ENCODE peak calls at places on chromosomes 12 and 14, in six cellular contexts. Y is H1, X is HepG2, P is SK-N-SH, N is K562, B is GM12878. J is an unnamed sample.

GRCh38 chr12:121915841-121916321 is 2.5 kb upstream of the CFAP251 start:
- DNase-seq in X (no peak), P (no peak), B (no peak), Y (no peak), N (no peak), J (no peak)

GRCh38 chr14:60514378-60515243 is 5.7 kb downstream of the SIX6 start:
- DNase-seq in P (peak; percentile 90), Y (no peak), X (peak; percentile 41), N (peak; percentile 9), B (no peak), J (no peak)

GRCh38 chr12:91215940-91216454 is 33.4 kb upstream of the DCN start:
- DNase-seq in X (no peak), N (no peak), B (no peak), P (no peak), Y (no peak), J (no peak)

GRCh38 chr12:27434673-27435565 is 11.6 kb upstream of the SMCO2 start:
- DNase-seq in X (no peak), P (peak; percentile 54), N (peak; percentile 3), Y (no peak), B (no peak), J (peak; percentile 8)

GRCh38 chr12:63419119-63419518 is 249.2 kb downstream of the DPY19L2 start:
- DNase-seq in X (no peak), P (no peak), N (peak; percentile 2), Y (no peak), B (no peak), J (no peak)

GRCh38 chr12:32618115-32618514 is 61.0 kb upstream of the DNM1L start:
- DNase-seq in N (no peak), X (peak; percentile 28), Y (no peak), B (no peak), P (no peak), J (no peak)

GRCh38 chr14:56195727-56196126 is 77.5 kb downstream of the PELI2 start:
- DNase-seq in X (no peak), N (no peak), Y (no peak), B (peak; percentile 30), P (no peak), J (peak; percentile 69)

GRCh38 chr14:29085546-29085945 is 319.0 kb downstream of the FOXG1 start:
- DNase-seq in P (peak; percentile 0), X (peak; percentile 39), N (peak; percentile 1), Y (peak; percentile 5), B (no peak), J (no peak)

GRCh38 chr14:49977126-49977841 is 84.4 kb downstream of the ARF6 start:
- DNase-seq in P (no peak), B (no peak), X (no peak), Y (no peak), N (peak; percentile 35), J (no peak)

GRCh38 chr14:93941293-93941910 is 14.3 kb downstream of the FAM181A start:
- DNase-seq in X (no peak), Y (no peak), B (no peak), P (no peak), N (no peak), J (no peak)

GRCh38 chr12:71075743-71076142 is 82.1 kb downstream of the TSPAN8 start:
- DNase-seq in B (no peak), P (no peak), N (no peak), Y (no peak), X (no peak), J (no peak)

GRCh38 chr12:132559652-132560420 is 50.5 kb downstream of the LRCOL1 start:
- DNase-seq in P (peak; percentile 98), B (no peak), N (peak; percentile 81), X (peak; percentile 6), Y (no peak), J (peak; percentile 51)

GRCh38 chr12:115102450-115102849 is 418.5 kb upstream of the TBX3 start:
- DNase-seq in X (no peak), B (no peak), N (peak; percentile 23), Y (no peak), P (no peak), J (no peak)

GRCh38 chr14:35155962-35156361 is 33.6 kb downstream of the PRORP start:
- DNase-seq in X (no peak), N (no peak), P (peak; percentile 21), B (no peak), Y (no peak), J (no peak)

GRCh38 chr14:103898204-103898603 is 30.1 kb upstream of the TDRD9 start:
- DNase-seq in X (no peak), P (no peak), N (no peak), B (no peak), Y (no peak), J (no peak)

GRCh38 chr12:110287986-110288385 is 6.9 kb downstream of the ATP2A2 start:
- DNase-seq in X (no peak), N (no peak), P (no peak), Y (no peak), B (no peak), J (no peak)

GRCh38 chr12:120689397-120690082 is 2.6 kb downstream of the MLEC start:
- DNase-seq in X (peak; percentile 41), P (no peak), N (no peak), Y (no peak), B (no peak), J (no peak)

GRCh38 chr12:77999074-77999715 is 168.5 kb downstream of the NAV3 start:
- DNase-seq in P (no peak), B (no peak), N (no peak), Y (no peak), X (no peak), J (peak; percentile 51)

GRCh38 chr12:82663893-82664292 is 22.8 kb upstream of the TMTC2 start:
- DNase-seq in P (no peak), X (no peak), N (no peak), B (no peak), Y (no peak), J (no peak)
- TF ChIP-seq CTCF in P (no peak), X (no peak), N (no peak), B (no peak), Y (no peak), J (no peak)

GRCh38 chr12:93093243-93093642 is 164.1 kb upstream of the EEA1 start:
- DNase-seq in N (no peak), B (no peak), P (no peak), X (no peak), Y (no peak), J (no peak)

GRCh38 chr12:93098077-93098476 is 169.0 kb upstream of the EEA1 start:
- DNase-seq in N (peak; percentile 81), X (no peak), P (no peak), Y (no peak), B (peak; percentile 51), J (peak; percentile 80)

GRCh38 chr12:93097417-93097816 is 168.3 kb upstream of the EEA1 start:
- DNase-seq in X (no peak), N (no peak), Y (no peak), B (no peak), P (no peak), J (no peak)

GRCh38 chr12:93092559-93092945 is 163.5 kb upstream of the EEA1 start:
- DNase-seq in Y (no peak), X (no peak), B (no peak), N (no peak), P (no peak), J (no peak)

GRCh38 chr12:93094988-93095737 is 166.1 kb upstream of the EEA1 start:
- DNase-seq in N (no peak), P (no peak), Y (no peak), B (peak; percentile 70), X (no peak), J (peak; percentile 41)
- TF ChIP-seq GABPA in N (no peak), P (no peak), Y (no peak), B (peak; percentile 66), X (no peak), J (no peak)

DNA sequence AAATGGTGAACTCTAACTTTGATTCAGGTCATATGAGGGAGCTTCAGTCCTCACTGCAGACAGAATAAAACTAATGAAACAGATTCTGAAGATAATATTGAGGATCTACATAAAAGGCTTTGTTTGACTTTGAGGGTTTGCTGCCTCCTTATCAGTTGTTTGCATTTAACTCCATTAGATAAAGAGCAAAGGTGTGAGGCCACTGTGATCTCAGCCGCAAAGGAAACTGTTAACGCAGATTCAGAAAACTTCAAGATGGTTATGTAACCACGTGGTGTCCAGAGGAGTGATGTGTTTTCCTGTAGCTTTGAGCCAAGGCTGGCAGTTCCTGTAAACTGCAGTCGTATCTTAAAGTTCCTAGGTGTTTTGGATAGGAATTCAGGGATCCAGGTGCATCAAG is 67.8 kb downstream of the METTL25 start:
- DNase-seq in B (no peak), P (no peak), N (no peak), Y (no peak), X (no peak), J (no peak)
- H3K4me3 ChIP-seq in B (no peak overlapping the region), P (no peak overlapping the region), N (no peak overlapping the region), Y (no peak overlapping the region), X (no peak overlapping the region), J (no peak overlapping the region)

GRCh38 chr14:71554959-71555612 is 377.1 kb upstream of the RGS6 start:
- DNase-seq in B (peak; percentile 48), N (no peak), P (no peak), Y (no peak), X (no peak), J (no peak)

GRCh38 chr14:71551291-71551955 is 380.8 kb upstream of the RGS6 start:
- DNase-seq in N (no peak), Y (no peak), B (no peak), X (no peak), P (no peak), J (no peak)

GRCh38 chr14:71554323-71554722 is 377.9 kb upstream of the RGS6 start:
- DNase-seq in X (no peak), P (no peak), Y (no peak), N (no peak), B (peak; percentile 82), J (no peak)

GRCh38 chr14:71553779-71554178 is 378.4 kb upstream of the RGS6 start:
- DNase-seq in Y (no peak), X (peak; percentile 29), N (no peak), P (no peak), B (no peak), J (no peak)

GRCh38 chr14:71552809-71553208 is 379.4 kb upstream of the RGS6 start:
- DNase-seq in X (no peak), N (no peak), B (no peak), P (no peak), Y (no peak), J (no peak)
- TF ChIP-seq CTCF in X (no peak), N (no peak), B (no peak), P (no peak), Y (peak; percentile 48), J (no peak)

DNA sequence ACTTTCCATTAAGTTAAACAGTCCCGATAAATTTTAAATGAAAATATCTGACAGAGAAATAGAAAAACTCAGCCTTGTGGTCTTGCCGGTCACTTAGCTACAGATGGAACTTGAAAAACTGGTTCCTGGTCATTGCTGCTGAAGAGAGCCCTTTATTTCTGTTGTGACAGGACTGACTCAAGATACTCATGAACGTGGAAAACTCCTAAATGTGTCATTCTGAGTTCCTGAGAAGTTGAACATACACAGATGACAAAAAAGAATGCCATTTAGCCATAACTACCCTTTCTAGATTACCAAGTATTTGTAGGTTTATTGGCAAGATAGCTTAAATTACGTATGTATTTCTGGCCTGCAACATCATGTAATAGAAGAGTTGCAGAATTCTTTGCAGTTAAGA is 134.2 kb downstream of the HMGA2 start:
- DNase-seq in Y (no peak), P (no peak), B (no peak), X (no peak), N (no peak), J (no peak)
- TF ChIP-seq GABPA in Y (no peak), P (no peak), B (no peak), X (no peak), N (no peak), J (no peak)

GRCh38 chr14:101563654-101564443 is 2.6 kb downstream of the DIO3 start:
- DNase-seq in N (no peak), X (no peak), B (no peak), Y (no peak), P (peak; percentile 61), J (no peak)
- H3K4me3 ChIP-seq in N (no peak overlapping the region), X (no peak overlapping the region), B (no peak overlapping the region), Y (peak overlapping the region; percentile 37), P (no peak overlapping the region), J (no peak overlapping the region)

J was measured in HL-60.